ENCODE peak calls at places on chromosome 11, in five cellular contexts. N is adrenal gland, Q is body of pancreas, S is mammary epithelial cell, O is H1. A is an unnamed sample.

GRCh38 chr11:126512251-126512650 is 156.8 kb downstream of the ST3GAL4 start:
- DNase-seq in N (no peak), Q (no peak), S (no peak), O (no peak), A (no peak)

GRCh38 chr11:2142300-2142759 is 3.1 kb upstream of the IGF2 start:
- DNase-seq in N (no peak), Q (no peak), S (peak; percentile 58), O (no peak), A (peak; percentile 66)

GRCh38 chr11:121494355-121495099 is 41.8 kb upstream of the SORL1-AS1 start:
- DNase-seq in N (no peak), Q (no peak), S (no peak), O (no peak), A (peak; percentile 34)

GRCh38 chr11:47359586-47359985 is 7.1 kb upstream of the MYBPC3 start:
- DNase-seq in N (no peak), Q (no peak), S (no peak), O (no peak), A (peak; percentile 15)

GRCh38 chr11:70084046-70084984 is 6.2 kb downstream of the ANO1 start:
- DNase-seq in N (no peak), Q (no peak), S (no peak), O (no peak), A (no peak)

GRCh38 chr11:78789365-78789764 is 214.7 kb upstream of the NARS2 start:
- DNase-seq in N (no peak), Q (peak; percentile 22), S (no peak), O (no peak), A (no peak)

GRCh38 chr11:11968511-11969280 is 39.7 kb downstream of the DKK3 start:
- DNase-seq in N (no peak), Q (no peak), S (no peak), O (no peak), A (no peak)

GRCh38 chr11:120590472-120590871 is 78.9 kb downstream of the GRIK4 start:
- DNase-seq in N (no peak), Q (no peak), S (no peak), O (no peak), A (no peak)

GRCh38 chr11:75719089-75719638 is 1.5 kb downstream of the MOGAT2 start:
- DNase-seq in N (no peak), Q (no peak), S (no peak), O (no peak), A (no peak)

GRCh38 chr11:111355956-111356659 is 23.0 kb downstream of the POU2AF1 start:
- DNase-seq in N (no peak), Q (no peak), S (no peak), O (no peak), A (no peak)

GRCh38 chr11:118916842-118917388 is 8.8 kb downstream of the BCL9L start:
- DNase-seq in N (peak; percentile 51), Q (peak; percentile 71), S (peak; percentile 39), O (no peak), A (peak; percentile 65)
- H3K4me3 ChIP-seq in N (no peak overlapping the region), Q (no peak overlapping the region), S (no peak overlapping the region), O (peak overlapping the region; percentile 12), A (peak overlapping the region; percentile 18)

GRCh38 chr11:114439229-114440120 is at the start of gene REXO2:
- DNase-seq in N (peak; percentile 94), Q (peak; percentile 97), S (peak; percentile 95), O (peak; percentile 81), A (peak; percentile 99)
- TF ChIP-seq CTCF in N (peak; percentile 15), Q (no peak), S (peak; percentile 11), O (peak; percentile 27), A (peak; percentile 42)

GRCh38 chr11:62370743-62371440 is 33.6 kb downstream of the ASRGL1 start:
- DNase-seq in N (no peak), Q (peak; percentile 59), S (no peak), O (no peak), A (no peak)
- H3K4me3 ChIP-seq in N (no peak overlapping the region), Q (no peak overlapping the region), S (no peak overlapping the region), O (no peak overlapping the region), A (no peak overlapping the region)

GRCh38 chr11:60870276-60870675 is 2.9 kb downstream of the ZP1 start:
- DNase-seq in N (no peak), Q (peak; percentile 37), S (no peak), O (no peak), A (no peak)

GRCh38 chr11:60872952-60873524 is 5.7 kb downstream of the ZP1 start:
- DNase-seq in N (peak; percentile 45), Q (no peak), S (no peak), O (no peak), A (no peak)

GRCh38 chr11:60872124-60872951 is 5.0 kb downstream of the ZP1 start:
- DNase-seq in N (no peak), Q (peak; percentile 34), S (no peak), O (no peak), A (peak; percentile 13)

GRCh38 chr11:60870733-60871377 is 3.5 kb downstream of the ZP1 start:
- DNase-seq in N (no peak), Q (no peak), S (no peak), O (no peak), A (no peak)

DNA sequence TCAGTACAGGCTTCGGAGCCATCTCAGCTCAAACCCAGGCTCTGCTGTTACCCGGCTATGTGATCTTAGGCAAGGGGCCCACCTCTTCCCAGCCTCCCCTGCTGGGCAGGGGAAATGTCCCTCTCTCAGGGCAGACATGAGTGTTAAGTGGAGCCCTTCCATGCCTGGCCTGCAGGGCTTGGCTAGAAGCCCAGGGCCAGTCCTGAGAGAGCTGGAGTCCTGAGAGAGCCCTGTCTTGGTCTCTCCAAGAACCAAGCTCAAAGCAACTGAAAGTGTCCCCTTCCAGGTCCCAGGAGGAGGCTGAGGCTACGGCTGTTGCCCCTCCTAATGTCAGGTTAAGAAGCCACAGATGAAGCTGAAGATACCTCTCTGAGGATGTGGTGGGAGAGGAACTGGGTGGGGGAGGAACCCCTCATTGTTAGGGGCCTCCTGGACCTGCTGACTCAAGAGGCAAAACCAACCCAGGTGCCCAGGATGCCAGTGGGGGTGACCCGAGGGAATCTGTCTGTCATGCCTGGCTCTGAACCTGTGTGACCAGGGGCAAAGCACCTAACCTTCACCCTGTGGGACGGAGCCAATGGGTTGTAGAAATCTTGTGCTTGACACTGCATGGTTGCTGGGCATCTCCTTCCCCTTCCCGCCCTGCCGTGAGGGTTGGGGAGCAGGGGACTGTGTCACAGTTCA is 4.2 kb downstream of the ZP1 start:
- DNase-seq in N (no peak), Q (no peak), S (no peak), O (no peak), A (no peak)
- TF ChIP-seq CTCF in N (peak; percentile 22), Q (no peak), S (no peak), O (no peak), A (no peak)

GRCh38 chr11:106076923-106077608 is at the start of gene KBTBD3:
- DNase-seq in N (peak; percentile 99), Q (peak; percentile 99), S (peak; percentile 99), O (peak; percentile 100), A (peak; percentile 100)
- H3K4me3 ChIP-seq in N (peak within 1 kb of the TSS; percentile 88), Q (peak within 1 kb of the TSS; percentile 66), S (peak within 1 kb of the TSS; percentile 81), O (peak within 1 kb of the TSS; percentile 93), A (peak within 1 kb of the TSS; percentile 96)